ENCODE peak calls at places on chromosomes 6 and 20, in five cellular contexts. One of them, this sample, is unnamed.
A peak's percentile ranks its signal among the peaks of the same experiment; 100 is the strongest.

GRCh38 chr20:50017160-50017559 is 34.4 kb downstream of the SNAI1 start:
- DNase-seq in immature natural killer cell: no peak
- DNase-seq in NCI-H1092: no peak
- DNase-seq in activated CD8-positive, alpha-beta memory T cell treated with anti-CD3 and anti-CD28 coated beads for 4 hours: no peak
- DNase-seq in brain microvascular endothelial cell: no peak
- DNase-seq in this sample: no peak

GRCh38 chr20:50724851-50725721 is 6.3 kb upstream of the PARD6B start:
- DNase-seq in immature natural killer cell: no peak
- DNase-seq in NCI-H1092: no peak
- DNase-seq in activated CD8-positive, alpha-beta memory T cell treated with anti-CD3 and anti-CD28 coated beads for 4 hours: peak; percentile 47
- DNase-seq in brain microvascular endothelial cell: peak; percentile 98
- DNase-seq in this sample: no peak

GRCh38 chr6:155364844-155365437 is 50.7 kb upstream of the TFB1M start:
- DNase-seq in immature natural killer cell: no peak
- DNase-seq in NCI-H1092: no peak
- DNase-seq in activated CD8-positive, alpha-beta memory T cell treated with anti-CD3 and anti-CD28 coated beads for 4 hours: no peak
- DNase-seq in brain microvascular endothelial cell: no peak
- DNase-seq in this sample: no peak

GRCh38 chr6:31597006-31597405 is 4.2 kb upstream of the NCR3 start:
- DNase-seq in immature natural killer cell: peak; percentile 67
- DNase-seq in NCI-H1092: no peak
- DNase-seq in activated CD8-positive, alpha-beta memory T cell treated with anti-CD3 and anti-CD28 coated beads for 4 hours: no peak
- DNase-seq in brain microvascular endothelial cell: peak; percentile 32
- DNase-seq in this sample: peak; percentile 79

GRCh38 chr6:20367716-20368485 is 33.8 kb upstream of the E2F3 start:
- DNase-seq in immature natural killer cell: no peak
- DNase-seq in NCI-H1092: no peak
- DNase-seq in activated CD8-positive, alpha-beta memory T cell treated with anti-CD3 and anti-CD28 coated beads for 4 hours: peak; percentile 19
- DNase-seq in brain microvascular endothelial cell: no peak
- DNase-seq in this sample: no peak

GRCh38 chr6:45812937-45813336 is 202.7 kb downstream of the CLIC5 start:
- DNase-seq in immature natural killer cell: no peak
- DNase-seq in NCI-H1092: no peak
- DNase-seq in activated CD8-positive, alpha-beta memory T cell treated with anti-CD3 and anti-CD28 coated beads for 4 hours: no peak
- DNase-seq in brain microvascular endothelial cell: no peak
- DNase-seq in this sample: no peak

GRCh38 chr6:52423448-52423847 is 3.3 kb downstream of the EFHC1 start:
- DNase-seq in immature natural killer cell: no peak
- DNase-seq in NCI-H1092: no peak
- DNase-seq in activated CD8-positive, alpha-beta memory T cell treated with anti-CD3 and anti-CD28 coated beads for 4 hours: no peak
- DNase-seq in brain microvascular endothelial cell: no peak
- DNase-seq in this sample: no peak

GRCh38 chr6:66048684-66049474 is 341.9 kb upstream of the EYS start:
- DNase-seq in immature natural killer cell: no peak
- DNase-seq in NCI-H1092: no peak
- DNase-seq in activated CD8-positive, alpha-beta memory T cell treated with anti-CD3 and anti-CD28 coated beads for 4 hours: no peak
- DNase-seq in brain microvascular endothelial cell: no peak
- DNase-seq in this sample: no peak

GRCh38 chr6:7311920-7312615 is 931 bp downstream of the SSR1 start:
- DNase-seq in immature natural killer cell: no peak
- DNase-seq in NCI-H1092: no peak
- DNase-seq in activated CD8-positive, alpha-beta memory T cell treated with anti-CD3 and anti-CD28 coated beads for 4 hours: no peak
- DNase-seq in brain microvascular endothelial cell: peak; percentile 8
- DNase-seq in this sample: no peak

GRCh38 chr20:25048519-25048952 is 9.4 kb downstream of the ACSS1 start:
- DNase-seq in immature natural killer cell: no peak
- DNase-seq in NCI-H1092: no peak
- DNase-seq in activated CD8-positive, alpha-beta memory T cell treated with anti-CD3 and anti-CD28 coated beads for 4 hours: no peak
- DNase-seq in brain microvascular endothelial cell: no peak
- DNase-seq in this sample: no peak

GRCh38 chr20:23061262-23061661 is 11.8 kb upstream of the THBD start:
- DNase-seq in immature natural killer cell: no peak
- DNase-seq in NCI-H1092: no peak
- DNase-seq in activated CD8-positive, alpha-beta memory T cell treated with anti-CD3 and anti-CD28 coated beads for 4 hours: no peak
- DNase-seq in brain microvascular endothelial cell: no peak
- DNase-seq in this sample: no peak

GRCh38 chr6:31122803-31123706 is 2.8 kb upstream of the CDSN start:
- DNase-seq in immature natural killer cell: no peak
- DNase-seq in NCI-H1092: no peak
- DNase-seq in activated CD8-positive, alpha-beta memory T cell treated with anti-CD3 and anti-CD28 coated beads for 4 hours: no peak
- DNase-seq in brain microvascular endothelial cell: peak; percentile 90
- DNase-seq in this sample: no peak

GRCh38 chr6:169997930-169998218 is 246.5 kb downstream of the ERMARD start:
- DNase-seq in immature natural killer cell: no peak
- DNase-seq in NCI-H1092: no peak
- DNase-seq in activated CD8-positive, alpha-beta memory T cell treated with anti-CD3 and anti-CD28 coated beads for 4 hours: no peak
- DNase-seq in brain microvascular endothelial cell: no peak
- DNase-seq in this sample: no peak

GRCh38 chr20:330233-331149 is 5.1 kb downstream of the SOX12 start:
- DNase-seq in immature natural killer cell: peak; percentile 54
- DNase-seq in NCI-H1092: peak; percentile 24
- DNase-seq in activated CD8-positive, alpha-beta memory T cell treated with anti-CD3 and anti-CD28 coated beads for 4 hours: no peak
- DNase-seq in brain microvascular endothelial cell: peak; percentile 52
- DNase-seq in this sample: peak; percentile 51

GRCh38 chr6:158506577-158506976 is 53.3 kb upstream of the TMEM181 start:
- DNase-seq in immature natural killer cell: no peak
- DNase-seq in NCI-H1092: peak; percentile 19
- DNase-seq in activated CD8-positive, alpha-beta memory T cell treated with anti-CD3 and anti-CD28 coated beads for 4 hours: no peak
- DNase-seq in brain microvascular endothelial cell: no peak
- DNase-seq in this sample: no peak

GRCh38 chr6:7058250-7058923 is 49.4 kb upstream of the RREB1 start:
- DNase-seq in immature natural killer cell: no peak
- DNase-seq in NCI-H1092: no peak
- DNase-seq in activated CD8-positive, alpha-beta memory T cell treated with anti-CD3 and anti-CD28 coated beads for 4 hours: no peak
- DNase-seq in brain microvascular endothelial cell: peak; percentile 94
- DNase-seq in this sample: peak; percentile 55

GRCh38 chr6:144555078-144555477 is 269.9 kb downstream of the UTRN start:
- DNase-seq in immature natural killer cell: no peak
- DNase-seq in NCI-H1092: no peak
- DNase-seq in activated CD8-positive, alpha-beta memory T cell treated with anti-CD3 and anti-CD28 coated beads for 4 hours: no peak
- DNase-seq in brain microvascular endothelial cell: no peak
- DNase-seq in this sample: no peak

GRCh38 chr6:53041356-53041755 is 23.8 kb upstream of the FBXO9 start:
- DNase-seq in immature natural killer cell: no peak
- DNase-seq in NCI-H1092: no peak
- DNase-seq in activated CD8-positive, alpha-beta memory T cell treated with anti-CD3 and anti-CD28 coated beads for 4 hours: no peak
- DNase-seq in brain microvascular endothelial cell: peak; percentile 59
- DNase-seq in this sample: no peak

GRCh38 chr20:37378785-37379598 is 33.1 kb downstream of the SRC start:
- DNase-seq in immature natural killer cell: no peak
- DNase-seq in NCI-H1092: no peak
- DNase-seq in activated CD8-positive, alpha-beta memory T cell treated with anti-CD3 and anti-CD28 coated beads for 4 hours: no peak
- DNase-seq in brain microvascular endothelial cell: peak; percentile 35
- DNase-seq in this sample: no peak

GRCh38 chr6:48613221-48613949 is 502.4 kb upstream of the PTCHD4 start:
- DNase-seq in immature natural killer cell: no peak
- DNase-seq in NCI-H1092: no peak
- DNase-seq in activated CD8-positive, alpha-beta memory T cell treated with anti-CD3 and anti-CD28 coated beads for 4 hours: no peak
- DNase-seq in brain microvascular endothelial cell: no peak
- DNase-seq in this sample: no peak

GRCh38 chr20:46767127-46767761 is 57.8 kb downstream of the SLC2A10 start:
- DNase-seq in immature natural killer cell: no peak
- DNase-seq in NCI-H1092: peak; percentile 15
- DNase-seq in activated CD8-positive, alpha-beta memory T cell treated with anti-CD3 and anti-CD28 coated beads for 4 hours: no peak
- DNase-seq in brain microvascular endothelial cell: no peak
- DNase-seq in this sample: peak; percentile 23

GRCh38 chr20:57930328-57930727 is 220.5 kb upstream of the PMEPA1 start:
- DNase-seq in immature natural killer cell: no peak
- DNase-seq in NCI-H1092: no peak
- DNase-seq in activated CD8-positive, alpha-beta memory T cell treated with anti-CD3 and anti-CD28 coated beads for 4 hours: no peak
- DNase-seq in brain microvascular endothelial cell: no peak
- DNase-seq in this sample: no peak

GRCh38 chr6:166907373-166907841 is 48.9 kb downstream of the RNASET2 start:
- DNase-seq in immature natural killer cell: no peak
- DNase-seq in NCI-H1092: no peak
- DNase-seq in activated CD8-positive, alpha-beta memory T cell treated with anti-CD3 and anti-CD28 coated beads for 4 hours: no peak
- DNase-seq in brain microvascular endothelial cell: no peak
- DNase-seq in this sample: no peak

GRCh38 chr6:5582758-5583157 is 321.4 kb downstream of the FARS2 start:
- DNase-seq in immature natural killer cell: no peak
- DNase-seq in NCI-H1092: no peak
- DNase-seq in activated CD8-positive, alpha-beta memory T cell treated with anti-CD3 and anti-CD28 coated beads for 4 hours: no peak
- DNase-seq in brain microvascular endothelial cell: no peak
- DNase-seq in this sample: no peak

GRCh38 chr6:127515234-127515793 is 3.8 kb downstream of the MTCL3 start:
- DNase-seq in immature natural killer cell: no peak
- DNase-seq in NCI-H1092: no peak
- DNase-seq in activated CD8-positive, alpha-beta memory T cell treated with anti-CD3 and anti-CD28 coated beads for 4 hours: no peak
- DNase-seq in brain microvascular endothelial cell: peak; percentile 27
- DNase-seq in this sample: peak; percentile 22

GRCh38 chr6:149450679-149451360 is 34.0 kb downstream of the ZC3H12D start:
- DNase-seq in immature natural killer cell: no peak
- DNase-seq in NCI-H1092: peak; percentile 15
- DNase-seq in activated CD8-positive, alpha-beta memory T cell treated with anti-CD3 and anti-CD28 coated beads for 4 hours: no peak
- DNase-seq in brain microvascular endothelial cell: no peak
- DNase-seq in this sample: no peak

GRCh38 chr6:136728976-136729515 is 63.2 kb downstream of the MAP3K5 start:
- DNase-seq in immature natural killer cell: no peak
- DNase-seq in NCI-H1092: no peak
- DNase-seq in activated CD8-positive, alpha-beta memory T cell treated with anti-CD3 and anti-CD28 coated beads for 4 hours: no peak
- DNase-seq in brain microvascular endothelial cell: no peak
- DNase-seq in this sample: no peak

GRCh38 chr6:107744927-107745326 is 79.2 kb downstream of the SCML4 start:
- DNase-seq in immature natural killer cell: no peak
- DNase-seq in NCI-H1092: no peak
- DNase-seq in activated CD8-positive, alpha-beta memory T cell treated with anti-CD3 and anti-CD28 coated beads for 4 hours: no peak
- DNase-seq in brain microvascular endothelial cell: no peak
- DNase-seq in this sample: no peak